ENCODE peak calls at places on chromosomes 16 and 17, in five cellular contexts. Q, V, D, N and O are unnamed samples.

GRCh38 chr17:7853693-7854043 is 1.2 kb upstream of the TMEM88 start:
- DNase-seq in D (no peak), N (no peak), Q (no peak), V (peak; percentile 65), O (peak; percentile 63)

GRCh38 chr17:41734139-41734948 is at the start of gene HAP1:
- DNase-seq in D (peak; percentile 67), V (peak; percentile 79), N (peak; percentile 40), Q (peak; percentile 84), O (peak; percentile 76)

GRCh38 chr16:4358831-4359561 is 7.9 kb upstream of the PAM16 start:
- DNase-seq in V (peak; percentile 88), Q (peak; percentile 69), N (peak; percentile 63), D (peak; percentile 72), O (peak; percentile 88)

GRCh38 chr17:39027037-39027436 is 59.8 kb upstream of the FBXO47 start:
- DNase-seq in Q (peak; percentile 40), D (no peak), N (peak; percentile 65), V (peak; percentile 66), O (peak; percentile 84)

GRCh38 chr16:46577988-46578579 is 43.1 kb downstream of the SHCBP1 start:
- DNase-seq in D (no peak), V (no peak), N (no peak), Q (no peak), O (no peak)

GRCh38 chr17:56815711-56816110 is 18.0 kb downstream of the C17orf67 start:
- DNase-seq in Q (no peak), D (no peak), V (no peak), N (peak; percentile 65), O (no peak)

GRCh38 chr16:54466233-54466632 is 179.6 kb upstream of the IRX3 start:
- DNase-seq in N (no peak), D (no peak), V (no peak), Q (no peak), O (no peak)

GRCh38 chr17:48051706-48052486 is 3.7 kb downstream of the NFE2L1 start:
- DNase-seq in Q (no peak), V (peak; percentile 28), D (no peak), N (peak; percentile 87), O (peak; percentile 43)

GRCh38 chr17:14859521-14859920 is 405.6 kb downstream of the PMP22 start:
- DNase-seq in D (no peak), N (peak; percentile 16), V (no peak), Q (no peak), O (no peak)

GRCh38 chr17:10059684-10060211 is 138.7 kb downstream of the GAS7 start:
- DNase-seq in N (peak; percentile 38), V (no peak), Q (no peak), D (no peak), O (peak; percentile 41)

GRCh38 chr17:79965806-79966205 is 69.9 kb downstream of the TBC1D16 start:
- DNase-seq in Q (no peak), V (no peak), N (no peak), D (no peak), O (no peak)

GRCh38 chr17:78879679-78880186 is 23.3 kb downstream of the CEP295NL start:
- DNase-seq in Q (no peak), D (no peak), V (no peak), N (peak; percentile 94), O (no peak)

GRCh38 chr17:17570207-17570797 is 21.2 kb downstream of the PEMT start:
- DNase-seq in N (peak; percentile 38), V (peak; percentile 72), D (no peak), Q (peak; percentile 80), O (peak; percentile 58)

GRCh38 chr17:46960152-46960551 is 18.9 kb downstream of the RPRML start:
- DNase-seq in N (no peak), V (no peak), Q (no peak), D (no peak), O (no peak)
- H3K4me2 ChIP-seq in N (no peak overlapping the region), V (no peak overlapping the region), Q (no peak overlapping the region), D (no peak overlapping the region), O (no peak overlapping the region)

DNA sequence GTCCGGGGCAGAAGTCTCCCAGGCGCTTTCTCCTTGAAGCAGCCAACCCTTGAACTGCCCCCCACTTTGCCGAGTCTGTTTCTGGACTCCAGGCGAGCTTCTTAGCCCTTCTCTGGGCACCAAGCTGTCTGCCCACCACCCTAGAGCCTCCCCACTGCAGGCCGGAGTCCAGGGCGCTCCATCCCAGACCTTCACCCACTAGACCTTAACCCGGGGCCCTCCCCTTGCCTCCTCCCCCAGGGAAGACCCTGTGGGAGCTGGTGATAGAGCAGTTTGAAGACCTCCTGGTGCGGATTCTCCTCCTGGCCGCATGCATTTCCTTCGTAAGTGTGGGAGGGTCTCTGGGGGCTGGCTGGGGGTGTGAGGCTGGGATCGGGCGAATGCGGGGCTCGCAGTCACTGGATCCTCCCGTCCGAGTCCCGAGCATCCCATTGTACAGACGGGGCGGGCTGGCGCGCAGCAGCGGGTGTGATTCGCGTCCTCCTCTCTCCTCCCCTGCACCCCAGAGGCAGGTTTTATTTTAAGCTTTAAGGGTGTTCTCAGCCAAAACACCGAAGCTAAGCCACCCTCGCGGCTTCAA is 1.1 kb downstream of the ATP2A1 start:
- DNase-seq in D (no peak), N (no peak), V (peak; percentile 16), Q (no peak), O (no peak)
- H3K4me2 ChIP-seq in D (peak overlapping the region; percentile 89), N (peak overlapping the region; percentile 97), V (peak overlapping the region; percentile 100), Q (peak overlapping the region; percentile 99), O (peak overlapping the region; percentile 99)

DNA sequence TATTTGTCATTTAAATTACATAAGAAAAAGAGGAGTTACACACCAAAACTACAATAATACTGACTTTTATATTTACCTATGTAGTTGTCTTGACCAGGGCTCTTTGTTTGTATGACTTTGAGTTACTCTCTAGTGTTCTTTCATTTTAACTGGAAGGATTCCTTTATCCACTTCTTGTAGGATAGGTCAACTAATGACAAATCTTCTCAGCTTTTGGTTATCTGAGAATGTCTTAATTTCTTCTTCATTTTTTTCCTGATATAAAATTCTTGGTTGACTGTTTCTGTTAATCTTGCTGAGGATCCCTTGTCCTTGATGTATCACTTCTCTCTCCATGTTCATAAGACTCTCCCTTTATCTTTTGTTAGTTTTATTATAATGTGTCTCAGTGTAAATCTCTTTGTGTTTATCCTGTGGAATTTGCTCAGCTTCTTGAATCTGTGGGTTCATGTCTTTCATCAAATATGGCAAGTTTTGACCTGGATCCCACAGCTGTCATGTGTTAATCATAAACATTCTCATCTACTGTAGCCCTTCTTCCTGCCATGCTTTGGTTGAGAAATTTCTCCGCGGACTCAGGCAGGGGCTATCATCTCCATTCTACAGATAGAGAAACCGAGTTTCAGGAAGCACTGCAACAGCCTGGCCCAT is 5.4 kb downstream of the PRSS41 start:
- DNase-seq in V (no peak), Q (no peak), N (no peak), D (no peak), O (no peak)
- H3K4me2 ChIP-seq in V (no peak overlapping the region), Q (no peak overlapping the region), N (no peak overlapping the region), D (no peak overlapping the region), O (no peak overlapping the region)

GRCh38 chr16:81609323-81609892 is 164.8 kb downstream of the CMIP start:
- DNase-seq in V (no peak), Q (no peak), N (peak; percentile 23), D (no peak), O (no peak)
- H3K4me2 ChIP-seq in V (no peak overlapping the region), Q (peak overlapping the region; percentile 38), N (peak overlapping the region; percentile 31), D (no peak overlapping the region), O (no peak overlapping the region)

DNA sequence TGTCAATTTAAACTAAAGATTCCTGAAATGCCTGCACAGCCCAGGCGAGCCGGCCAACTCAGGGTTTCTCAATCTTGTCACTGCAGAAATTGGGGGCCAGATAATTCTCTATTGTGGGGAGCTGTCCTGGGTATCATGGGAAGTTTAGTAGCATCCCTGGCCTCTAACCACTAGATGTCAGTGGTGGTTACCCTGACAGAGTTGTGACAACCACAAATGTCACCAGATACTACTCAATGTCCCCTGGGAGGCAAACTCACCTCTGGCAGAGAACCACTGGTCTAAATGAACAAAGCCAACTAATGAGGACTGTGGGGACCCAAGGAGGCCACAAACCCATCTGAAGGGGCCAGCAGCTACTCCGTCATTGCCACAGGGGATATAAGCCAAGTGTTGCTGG is 90.9 kb downstream of the MYH11 start:
- DNase-seq in Q (peak; percentile 69), D (peak; percentile 38), V (peak; percentile 77), N (peak; percentile 61), O (peak; percentile 80)
- H3K4me2 ChIP-seq in Q (no peak overlapping the region), D (no peak overlapping the region), V (no peak overlapping the region), N (no peak overlapping the region), O (no peak overlapping the region)

GRCh38 chr17:59651346-59651745 is 31.7 kb downstream of the CLTC start:
- DNase-seq in N (peak; percentile 40), V (no peak), Q (no peak), D (no peak), O (no peak)
- H3K4me2 ChIP-seq in N (peak overlapping the region; percentile 33), V (no peak overlapping the region), Q (no peak overlapping the region), D (no peak overlapping the region), O (no peak overlapping the region)